ENCODE peak calls at places on chromosomes 5 and 9, in four cellular contexts. W is stimulated activated naive CD8-positive, alpha-beta T cell treated with anti-CD3 and anti-CD28 coated beads, Interleukin-15, Interleukin-2, amounts not matched to agents 100 U/mL and 50 U/mL, for 24 hours; S is left cardiac atrium; H is amniotic epithelial cell. V is an unnamed sample.

GRCh38 chr9:18229992-18230676 is 243.8 kb upstream of the ADAMTSL1 start:
- DNase-seq in W (no peak), S (no peak), H (no peak), V (no peak)

GRCh38 chr5:141564216-141564692 is 54.5 kb downstream of the DIAPH1 start:
- DNase-seq in W (peak; percentile 50), S (peak; percentile 43), H (peak; percentile 97), V (peak; percentile 76)

GRCh38 chr9:122346478-122347347 is 24.1 kb upstream of the PTGS1 start:
- DNase-seq in W (peak; percentile 16), S (peak; percentile 79), H (no peak), V (no peak)

GRCh38 chr5:159987031-159987674 is 21.8 kb upstream of the TTC1 start:
- DNase-seq in W (peak; percentile 79), S (peak; percentile 74), H (peak; percentile 43), V (peak; percentile 64)

GRCh38 chr9:136644343-136644592 is 18.4 kb upstream of the EGFL7 start:
- DNase-seq in W (no peak), S (peak; percentile 94), H (no peak), V (no peak)

GRCh38 chr9:35001285-35001677 is 11.7 kb downstream of the DNAJB5 start:
- DNase-seq in W (no peak), S (no peak), H (no peak), V (no peak)

GRCh38 chr5:82849885-82850284 is 227.3 kb downstream of the TMEM167A start:
- DNase-seq in W (no peak), S (no peak), H (no peak), V (no peak)

GRCh38 chr5:177554474-177555111 is at the start of gene FAM193B:
- DNase-seq in W (peak; percentile 96), S (peak; percentile 94), H (peak; percentile 84), V (peak; percentile 82)

GRCh38 chr5:10310073-10310779 is 2.5 kb upstream of the CMBL start:
- DNase-seq in W (no peak), S (no peak), H (peak; percentile 28), V (peak; percentile 90)

GRCh38 chr9:123335227-123335985 is 20.6 kb upstream of the CRB2 start:
- DNase-seq in W (no peak), S (no peak), H (peak; percentile 92), V (peak; percentile 93)

GRCh38 chr5:169335806-169336205 is 34.9 kb upstream of the SLIT3 start:
- DNase-seq in W (no peak), S (no peak), H (no peak), V (no peak)

GRCh38 chr5:51373880-51374523 is 9.2 kb upstream of the ISL1 start:
- DNase-seq in W (no peak), S (no peak), H (peak; percentile 53), V (peak; percentile 73)

GRCh38 chr5:150163547-150164059 is 3.0 kb upstream of the CDX1 start:
- DNase-seq in W (no peak), S (peak; percentile 82), H (no peak), V (no peak)

GRCh38 chr5:177447066-177447610 is 524 bp downstream of the PRR7 start:
- DNase-seq in W (peak; percentile 77), S (no peak), H (peak; percentile 36), V (peak; percentile 52)

GRCh38 chr9:19409406-19410194 is 791 bp downstream of the ACER2 start:
- DNase-seq in W (peak; percentile 23), S (peak; percentile 56), H (peak; percentile 53), V (no peak)

GRCh38 chr5:8908055-8908683 is 637.7 kb downstream of the SEMA5A start:
- DNase-seq in W (peak; percentile 26), S (peak; percentile 24), H (peak; percentile 47), V (peak; percentile 7)

V was measured in NCI-H226.